ENCODE peak calls at places on chromosomes 7 and 10, in nine cellular contexts. X is NCI-H1092, N is AG04450, G is fibroblast of lung, F is frontal cortex, S is naive B cell, Q is A549, A is GM12892, E is H1. C is an unnamed sample.

GRCh38 chr7:149719912-149720335 is 53.5 kb downstream of the ZNF467 start:
- DNase-seq in F (no peak), E (no peak), X (no peak), S (no peak), A (no peak), Q (no peak), G (no peak), N (no peak), C (no peak)

GRCh38 chr10:28914721-28915120 is 237.4 kb downstream of the BAMBI start:
- DNase-seq in N (no peak), G (no peak), X (no peak), S (no peak), Q (no peak), F (no peak), E (no peak), A (no peak), C (no peak)

GRCh38 chr7:127755529-127755928 is 103.5 kb downstream of the SND1 start:
- DNase-seq in A (no peak), S (no peak), X (no peak), E (no peak), F (no peak), G (no peak), N (no peak), Q (no peak), C (no peak)

GRCh38 chr10:60444494-60445064 is 54.9 kb upstream of the ANK3 start:
- DNase-seq in E (no peak), G (peak), Q (no peak), N (no peak), S (no peak), A (no peak), X (no peak), F (no peak), C (no peak)

GRCh38 chr7:84686373-84686772 is 491.8 kb upstream of the SEMA3A start:
- DNase-seq in A (no peak), E (no peak), S (no peak), N (no peak), F (no peak), X (no peak), G (no peak), Q (no peak), C (no peak)

GRCh38 chr10:123356101-123356500 is 201.9 kb downstream of the BUB3 start:
- DNase-seq in G (no peak), Q (no peak), N (no peak), X (no peak), S (no peak), A (no peak), F (no peak), E (no peak), C (no peak)

GRCh38 chr10:111072232-111072631 is 4.6 kb upstream of the ADRA2A start:
- DNase-seq in A (no peak), E (no peak), F (no peak), S (no peak), X (no peak), G (no peak), N (no peak), Q (no peak), C (no peak)

GRCh38 chr10:50497758-50498157 is 126.0 kb downstream of the SGMS1 start:
- DNase-seq in G (peak), F (no peak), A (no peak), S (no peak), Q (no peak), X (no peak), E (no peak), N (no peak), C (no peak)

GRCh38 chr7:47293884-47294568 is 287.9 kb downstream of the TNS3 start:
- DNase-seq in X (no peak), G (peak), Q (no peak), S (no peak), A (no peak), N (no peak), E (no peak), F (no peak), C (no peak)